ENCODE peak calls at places on chromosomes 4 and X, in four cellular contexts. W is neuronal stem cell, T is H9, J is H1. X is an unnamed sample. For H3K4me1, the result is how much of the 10 kb centered on the place peaks cover.

GRCh38 chr4:37767546-37767945 is 58.9 kb upstream of the PGM2 start:
- DNase-seq in J (no peak), W (no peak), T (no peak), X (no peak)

GRCh38 chr4:81304871-81305270 is 89.8 kb upstream of the PRKG2 start:
- DNase-seq in T (no peak), J (no peak), W (no peak), X (peak)

GRCh38 chr4:14719053-14719452 is 283.2 kb upstream of the CPEB2 start:
- DNase-seq in W (no peak), T (no peak), J (no peak), X (peak)

GRCh38 chr4:72489267-72489666 is 79.8 kb downstream of the ADAMTS3 start:
- DNase-seq in J (no peak), T (no peak), W (no peak), X (no peak)

GRCh38 chr4:150302553-150302952 is 224.3 kb downstream of the DCLK2 start:
- DNase-seq in W (no peak), J (no peak), T (no peak), X (peak)

GRCh38 chrX:11499076-11500044 is 166.4 kb downstream of the ARHGAP6 start:
- DNase-seq in T (no peak), J (no peak), W (no peak), X (peak)

GRCh38 chr4:132284910-132285426 is 864.1 kb upstream of the PCDH10 start:
- DNase-seq in T (no peak), W (no peak), J (no peak), X (no peak)

GRCh38 chr4:7978489-7978888 is 38.8 kb upstream of the AFAP1 start:
- DNase-seq in J (no peak), T (no peak), W (no peak), X (no peak)

GRCh38 chrX:38271154-38271716 is 50.6 kb upstream of the SRPX start:
- DNase-seq in W (no peak), J (no peak), T (no peak), X (no peak)

GRCh38 chr4:151038452-151039157 is 23.5 kb upstream of the LRBA start:
- DNase-seq in T (no peak), J (no peak), W (no peak), X (no peak)

GRCh38 chrX:100642296-100642695 is 1.7 kb upstream of the SRPX2 start:
- DNase-seq in J (no peak), W (no peak), T (no peak), X (no peak)

GRCh38 chr4:127379499-127379898 is 253.3 kb upstream of the INTU start:
- DNase-seq in W (no peak), J (no peak), T (no peak), X (no peak)

GRCh38 chr4:151291485-151291884 is 14.5 kb downstream of the PRSS48 start:
- DNase-seq in W (no peak), T (no peak), J (no peak), X (no peak)

GRCh38 chrX:70592091-70592490 is 147.5 kb downstream of the DLG3 start:
- DNase-seq in W (no peak), J (no peak), T (no peak), X (peak)

GRCh38 chr4:20859097-20859781 is 159.0 kb downstream of the PACRGL start:
- DNase-seq in T (no peak), J (no peak), W (no peak), X (no peak)

GRCh38 chr4:98765771-98766170 is 107.4 kb upstream of the TSPAN5 start:
- DNase-seq in W (no peak), J (no peak), T (no peak), X (no peak)

GRCh38 chrX:129696463-129697155 is 41.9 kb upstream of the APLN start:
- DNase-seq in J (no peak), W (no peak), T (peak), X (no peak)

GRCh38 chr4:184448828-184449227 is 25.5 kb downstream of the IRF2 start:
- DNase-seq in J (no peak), T (no peak), W (no peak), X (peak)

GRCh38 chrX:24294619-24295018 is 19.2 kb downstream of the SUPT20HL2 start:
- DNase-seq in W (no peak), J (peak), T (peak), X (peak)

GRCh38 chrX:96407043-96407442 is 277.6 kb upstream of the DIAPH2 start:
- DNase-seq in J (no peak), W (no peak), T (no peak), X (peak)

GRCh38 chrX:152884171-152884570 is 13.7 kb upstream of the ZNF185 start:
- DNase-seq in T (peak), W (no peak), J (no peak), X (no peak)

GRCh38 chrX:155768036-155768769 is 112.9 kb upstream of the VAMP7 start:
- DNase-seq in T (no peak), J (no peak), W (no peak), X (peak)

GRCh38 chrX:29143756-29144155 is 556.5 kb downstream of the IL1RAPL1 start:
- DNase-seq in T (no peak), J (no peak), W (no peak), X (no peak)

GRCh38 chrX:19877431-19877830 is 10.0 kb downstream of the SH3KBP1 start:
- DNase-seq in J (no peak), T (no peak), W (no peak), X (no peak)

GRCh38 chr4:165756831-165757230 is 116.2 kb upstream of the TLL1 start:
- DNase-seq in W (no peak), J (no peak), T (no peak), X (no peak)

GRCh38 chrX:28586291-28586690 is 955 bp upstream of the IL1RAPL1 start:
- DNase-seq in W (peak), T (peak), J (no peak), X (peak)

GRCh38 chr4:1842339-1842895 is 13.5 kb downstream of the LETM1 start:
- DNase-seq in T (peak), W (no peak), J (no peak), X (no peak)

GRCh38 chr4:105620640-105621323 is 68.4 kb downstream of the ARHGEF38 start:
- DNase-seq in J (no peak), T (no peak), W (no peak), X (peak)

GRCh38 chr4:94457692-94458106 is 6.0 kb downstream of the PDLIM5 start:
- DNase-seq in T (no peak), W (peak), J (no peak), X (peak)

GRCh38 chr4:141686146-141686775 is 49.9 kb downstream of the IL15 start:
- DNase-seq in J (no peak), W (no peak), T (no peak), X (peak)

GRCh38 chr4:98781641-98782348 is 123.4 kb upstream of the TSPAN5 start:
- DNase-seq in W (no peak), T (no peak), J (no peak), X (no peak)

GRCh38 chr4:164440196-164440595 is 313.7 kb upstream of the SMIM31 start:
- DNase-seq in T (no peak), J (no peak), W (no peak), X (no peak)

GRCh38 chr4:111630705-111631104 is 514.5 kb upstream of the FAM241A start:
- DNase-seq in W (no peak), J (no peak), T (no peak), X (peak)

GRCh38 chr4:3346146-3346545 is 53.3 kb downstream of the RGS12 start:
- DNase-seq in W (peak), J (no peak), T (no peak), X (peak)

GRCh38 chrX:24789047-24789446 is 95.3 kb downstream of the POLA1 start:
- DNase-seq in T (no peak), W (no peak), J (no peak), X (no peak)

GRCh38 chr4:146342600-146343192 is 128.4 kb downstream of the REELD1 start:
- DNase-seq in T (no peak), W (no peak), J (no peak), X (peak)

GRCh38 chrX:40153335-40154221 is 55.8 kb upstream of the BCOR start:
- DNase-seq in W (no peak), T (peak), J (no peak), X (peak)

GRCh38 chr4:180455226-180455625 is 1788.0 kb upstream of the TENM3 start:
- DNase-seq in W (no peak), J (no peak), T (no peak), X (no peak)

GRCh38 chr4:113394730-113395530 is 345.5 kb downstream of the ANK2 start:
- DNase-seq in J (peak), T (peak), W (peak), X (peak)

GRCh38 chr4:104015680-104016079 is 295.9 kb upstream of the TACR3 start:
- DNase-seq in T (no peak), J (no peak), W (no peak), X (peak)

GRCh38 chr4:156939801-156940200 is 31.8 kb downstream of the PDGFC start:
- DNase-seq in W (no peak), T (no peak), J (no peak), X (no peak)

GRCh38 chr4:156942991-156943390 is 28.6 kb downstream of the PDGFC start:
- DNase-seq in W (no peak), T (no peak), J (no peak), X (no peak)

GRCh38 chr4:156941940-156942548 is 29.6 kb downstream of the PDGFC start:
- DNase-seq in W (peak), T (peak), J (peak), X (peak)

GRCh38 chr4:156934259-156934635 is 37.4 kb downstream of the PDGFC start:
- DNase-seq in T (no peak), J (no peak), W (no peak), X (no peak)

DNA sequence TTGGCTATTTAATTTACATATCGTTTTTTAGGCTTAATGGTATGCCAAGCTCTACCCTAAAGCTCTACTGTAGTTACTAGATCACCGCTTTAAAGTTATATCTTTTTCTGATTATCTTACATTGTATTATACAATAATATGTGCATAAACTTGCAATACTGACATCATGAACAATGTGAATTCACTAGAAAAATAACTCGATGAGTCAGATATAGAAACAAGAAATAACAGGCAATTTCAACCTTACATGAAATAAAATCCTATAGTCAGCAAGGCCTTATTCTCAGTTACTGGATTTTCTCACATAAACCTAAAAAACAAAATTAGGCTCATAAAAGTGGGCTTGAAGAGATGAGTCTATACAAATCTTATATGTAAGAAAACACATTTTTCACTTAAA is 32.4 kb downstream of the PDGFC start:
- DNase-seq in J (no peak), W (no peak), T (no peak), X (no peak)
- H3K4me1 ChIP-seq in J (under half), W (under half), T (under half), X (under half)

GRCh38 chrX:154408659-154409221 is 314 bp downstream of the DNASE1L1 start:
- DNase-seq in T (no peak), W (no peak), J (no peak), X (no peak)

GRCh38 chrX:154411981-154412340 is 622 bp downstream of the TAFAZZIN start:
- DNase-seq in J (no peak), T (peak), W (no peak), X (peak)

GRCh38 chrX:154412468-154412867 is 1.1 kb downstream of the TAFAZZIN start:
- DNase-seq in T (no peak), J (no peak), W (no peak), X (no peak)

GRCh38 chrX:154411322-154411980 is at the start of gene TAFAZZIN:
- DNase-seq in J (no peak), W (peak), T (peak), X (peak)

DNA sequence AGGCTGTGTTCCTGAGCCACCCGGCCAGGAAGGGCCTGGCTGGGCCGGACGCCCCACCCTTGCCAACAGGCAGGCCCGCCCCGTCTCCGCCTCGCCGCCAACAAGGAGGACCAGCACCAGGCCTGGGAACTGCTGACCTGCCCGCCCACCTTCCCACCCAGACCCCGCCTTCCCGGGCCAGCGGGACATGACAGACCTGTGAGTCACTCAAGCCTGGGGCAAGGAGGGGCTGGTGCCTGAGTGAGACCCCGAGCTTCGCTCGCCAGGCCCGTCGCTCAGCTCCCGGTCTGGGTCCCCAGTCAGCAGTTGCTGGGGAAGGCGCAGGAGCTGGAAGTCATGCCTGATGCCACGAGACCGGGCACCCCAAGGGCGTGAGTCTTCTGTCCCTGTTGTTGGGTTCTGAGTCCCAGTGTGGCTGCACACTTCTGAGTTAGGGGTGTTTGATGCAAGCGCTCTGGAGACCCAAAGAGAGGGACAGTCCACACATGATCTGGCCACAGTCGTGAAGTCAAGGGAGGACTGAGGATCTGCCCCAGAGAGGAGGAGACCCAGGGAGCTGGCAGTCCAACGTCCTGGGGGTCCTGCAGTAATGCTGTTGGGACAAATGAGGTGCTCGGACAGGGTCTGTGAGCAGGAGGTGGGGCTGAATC is at the start of gene DNASE1L1:
- DNase-seq in J (peak), W (peak), T (peak), X (peak)
- H2BK12ac ChIP-seq in J (no peak), W (peak), T (no peak), X (peak)

GRCh38 chr4:155629831-155630425 is 36.7 kb upstream of the GUCY1A1 start:
- DNase-seq in T (no peak), J (no peak), W (no peak), X (peak)
- H2BK15ac ChIP-seq in T (no peak), J (no peak), W (no peak), X (no peak)

DNA sequence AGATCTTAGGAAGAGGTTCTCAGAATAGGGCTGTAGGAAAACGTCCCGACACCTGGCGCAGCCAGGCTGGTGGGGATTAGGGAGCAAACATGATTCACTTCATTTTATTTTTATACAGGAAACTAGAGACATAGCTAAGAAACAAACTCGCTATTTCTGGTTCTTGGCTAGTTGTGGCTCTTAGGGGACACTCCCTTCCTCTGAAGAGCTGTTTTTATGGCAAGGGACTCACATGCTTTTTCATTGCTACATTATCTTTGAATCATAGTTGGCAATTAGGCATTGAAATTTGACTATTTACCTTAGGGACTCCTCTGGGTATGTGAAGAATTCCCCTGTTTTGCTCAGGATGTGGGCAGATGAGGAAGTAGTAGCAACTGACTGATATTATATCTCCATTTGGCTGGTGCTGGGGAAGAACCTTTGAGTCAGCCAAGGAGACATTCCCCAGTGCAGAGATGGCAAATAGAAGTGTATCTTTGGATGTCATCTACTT is 174.5 kb downstream of the SMIM20 start:
- DNase-seq in T (no peak), J (no peak), W (no peak), X (no peak)
- H3K4me1 ChIP-seq in T (under half), J (under half), W (under half), X (under half)

GRCh38 chr4:24419147-24420034 is 165.0 kb downstream of the DHX15 start:
- DNase-seq in W (peak), T (peak), J (peak), X (peak)
- H2BK12ac ChIP-seq in W (no peak), T (no peak), J (peak), X (peak)

GRCh38 chrX:119709630-119710029 is 16.7 kb upstream of the SEPTIN6 start:
- DNase-seq in J (no peak), T (no peak), W (no peak), X (no peak)
- H2BK15ac ChIP-seq in J (no peak), T (no peak), W (no peak), X (no peak)

X was measured in mesenchymal stem cell.